ENCODE peak calls at places on chromosomes 6 and 20, in eight cellular contexts. I, H, V, P, C, Y, E and K are unnamed samples.

GRCh38 chr6:133973109-133973971 is 20.3 kb downstream of the TBPL1 start:
- DNase-seq in H (no peak), E (peak; percentile 60), V (peak; percentile 26), C (no peak), Y (no peak), P (peak; percentile 60), I (peak; percentile 46), K (peak; percentile 80)

GRCh38 chr6:33072508-33073100 is 845 bp downstream of the HLA-DPA1 start:
- DNase-seq in E (no peak), I (no peak), V (no peak), H (no peak), C (no peak), Y (no peak), P (no peak), K (no peak)

GRCh38 chr6:140071601-140072062 is 697.2 kb upstream of the CITED2 start:
- DNase-seq in I (no peak), H (no peak), C (no peak), P (peak; percentile 68), V (no peak), E (no peak), Y (no peak), K (no peak)

GRCh38 chr20:18943542-18943941 is 130.0 kb downstream of the SCP2D1 start:
- DNase-seq in I (no peak), V (no peak), H (no peak), Y (peak; percentile 60), C (no peak), P (no peak), E (no peak), K (peak; percentile 15)

GRCh38 chr6:18601515-18602035 is 214.4 kb downstream of the RNF144B start:
- DNase-seq in I (no peak), E (no peak), V (no peak), P (no peak), C (no peak), Y (no peak), H (no peak), K (no peak)

GRCh38 chr6:71300561-71301168 is 12.1 kb downstream of the OGFRL1 start:
- DNase-seq in P (no peak), E (no peak), C (no peak), I (no peak), V (no peak), Y (no peak), H (no peak), K (no peak)

GRCh38 chr6:134517863-134518262 is 200.0 kb upstream of the SGK1 start:
- DNase-seq in E (no peak), C (no peak), P (no peak), H (no peak), Y (peak; percentile 66), I (no peak), V (no peak), K (no peak)

GRCh38 chr6:104728444-104728843 is 131.3 kb downstream of the HACE1 start:
- DNase-seq in I (no peak), C (no peak), H (no peak), V (no peak), P (no peak), E (no peak), Y (no peak), K (no peak)

GRCh38 chr20:53081916-53082863 is 110.0 kb downstream of the TSHZ2 start:
- DNase-seq in P (peak; percentile 65), I (no peak), Y (no peak), H (no peak), C (no peak), V (peak; percentile 11), E (no peak), K (no peak)

GRCh38 chr20:63116412-63117106 is 99.4 kb downstream of the YTHDF1 start:
- DNase-seq in C (peak; percentile 30), I (peak; percentile 69), E (no peak), P (peak; percentile 2), V (peak; percentile 97), Y (no peak), H (peak; percentile 20), K (peak; percentile 1)

GRCh38 chr20:46088409-46089075 is 1.2 kb downstream of the NCOA5 start:
- DNase-seq in Y (no peak), C (no peak), P (peak; percentile 66), E (peak; percentile 13), I (no peak), V (no peak), H (no peak), K (no peak)

GRCh38 chr20:48797850-48798747 is 29.7 kb downstream of the PREX1 start:
- DNase-seq in H (no peak), Y (no peak), C (no peak), V (no peak), P (no peak), E (no peak), I (no peak), K (no peak)

GRCh38 chr6:157241411-157241979 is 81.8 kb downstream of the TMEM242 start:
- DNase-seq in V (no peak), P (no peak), E (no peak), I (no peak), Y (peak; percentile 48), C (no peak), H (no peak), K (no peak)

GRCh38 chr6:16654703-16655102 is 106.6 kb downstream of the ATXN1 start:
- DNase-seq in E (no peak), P (no peak), C (no peak), H (peak; percentile 34), V (no peak), I (no peak), Y (no peak), K (no peak)

GRCh38 chr6:53128842-53129241 is 19.8 kb downstream of the GCM1 start:
- DNase-seq in E (no peak), I (no peak), H (no peak), P (peak; percentile 64), C (no peak), Y (no peak), V (no peak), K (no peak)

GRCh38 chr6:110542311-110543024 is 66.1 kb upstream of the SLC22A16 start:
- DNase-seq in Y (no peak), H (no peak), P (no peak), E (no peak), I (no peak), V (no peak), C (no peak), K (peak; percentile 78)

GRCh38 chr20:37376324-37376723 is 30.4 kb downstream of the SRC start:
- DNase-seq in H (no peak), Y (no peak), I (no peak), V (no peak), E (no peak), C (no peak), P (no peak), K (no peak)

GRCh38 chr20:62225820-62226635 is 6.0 kb upstream of the HRH3 start:
- DNase-seq in C (no peak), I (no peak), V (no peak), H (no peak), P (no peak), Y (no peak), E (no peak), K (no peak)

GRCh38 chr6:31687321-31687720 is 6.5 kb upstream of the LY6G5C start:
- DNase-seq in E (no peak), Y (no peak), H (no peak), V (no peak), C (no peak), I (no peak), P (no peak), K (no peak)

GRCh38 chr20:7113577-7114466 is 346.3 kb downstream of the BMP2 start:
- DNase-seq in H (no peak), E (no peak), P (peak; percentile 42), V (peak; percentile 68), I (no peak), C (peak; percentile 68), Y (no peak), K (peak; percentile 26)

GRCh38 chr20:47357296-47358051 is 975 bp upstream of the ZMYND8 start:
- DNase-seq in Y (peak; percentile 87), E (peak; percentile 52), I (peak; percentile 73), P (peak; percentile 67), V (peak; percentile 68), H (peak; percentile 64), C (peak; percentile 78), K (peak; percentile 82)

GRCh38 chr20:41141153-41141815 is 3.9 kb downstream of the PLCG1 start:
- DNase-seq in I (no peak), E (peak; percentile 27), C (no peak), P (no peak), Y (no peak), V (no peak), H (no peak), K (peak; percentile 5)